ENCODE peak calls at places on chromosomes 12 and 14, in eight cellular contexts. One of them, this sample, is unnamed.

GRCh38 chr12:75289678-75290200 is 40.4 kb downstream of the CAPS2 start:
- DNase-seq in aorta: no peak
- DNase-seq in uterus: no peak
- DNase-seq in fibroblast of the aortic adventitia: peak; percentile 59
- DNase-seq in upper lobe of right lung: no peak
- DNase-seq in cardiac muscle cell: no peak
- DNase-seq in fibroblast of lung: peak; percentile 57
- DNase-seq in GM12865: no peak
- DNase-seq in this sample: peak; percentile 28

GRCh38 chr12:79000501-79000900 is 135.9 kb downstream of the SYT1 start:
- DNase-seq in upper lobe of right lung: no peak
- DNase-seq in fibroblast of the aortic adventitia: peak; percentile 48
- DNase-seq in cardiac muscle cell: no peak
- DNase-seq in GM12865: no peak
- DNase-seq in aorta: no peak
- DNase-seq in fibroblast of lung: peak; percentile 53
- DNase-seq in uterus: no peak
- DNase-seq in this sample: no peak

GRCh38 chr12:131379758-131380157 is 331.1 kb upstream of the SFSWAP start:
- DNase-seq in upper lobe of right lung: no peak
- DNase-seq in fibroblast of the aortic adventitia: no peak
- DNase-seq in uterus: no peak
- DNase-seq in aorta: no peak
- DNase-seq in GM12865: no peak
- DNase-seq in cardiac muscle cell: no peak
- DNase-seq in fibroblast of lung: no peak
- DNase-seq in this sample: no peak

GRCh38 chr14:76391981-76392690 is 16.2 kb downstream of the ESRRB start:
- DNase-seq in fibroblast of lung: no peak
- DNase-seq in upper lobe of right lung: no peak
- DNase-seq in aorta: no peak
- DNase-seq in GM12865: no peak
- DNase-seq in cardiac muscle cell: no peak
- DNase-seq in fibroblast of the aortic adventitia: no peak
- DNase-seq in uterus: no peak
- DNase-seq in this sample: no peak

GRCh38 chr12:25830456-25830855 is 128.0 kb upstream of the RASSF8 start:
- DNase-seq in cardiac muscle cell: no peak
- DNase-seq in fibroblast of the aortic adventitia: no peak
- DNase-seq in GM12865: no peak
- DNase-seq in aorta: no peak
- DNase-seq in upper lobe of right lung: no peak
- DNase-seq in uterus: no peak
- DNase-seq in fibroblast of lung: no peak
- DNase-seq in this sample: no peak

GRCh38 chr12:127278351-127278750 is 988.6 kb upstream of the TMEM132C start:
- DNase-seq in aorta: no peak
- DNase-seq in uterus: no peak
- DNase-seq in cardiac muscle cell: no peak
- DNase-seq in GM12865: no peak
- DNase-seq in fibroblast of lung: no peak
- DNase-seq in upper lobe of right lung: no peak
- DNase-seq in fibroblast of the aortic adventitia: no peak
- DNase-seq in this sample: no peak

GRCh38 chr14:103296007-103296406 is 38.0 kb upstream of the EIF5 start:
- DNase-seq in fibroblast of lung: peak; percentile 52
- DNase-seq in fibroblast of the aortic adventitia: peak; percentile 34
- DNase-seq in cardiac muscle cell: peak; percentile 62
- DNase-seq in upper lobe of right lung: no peak
- DNase-seq in aorta: no peak
- DNase-seq in uterus: no peak
- DNase-seq in GM12865: no peak
- DNase-seq in this sample: no peak

GRCh38 chr14:53613404-53614253 is 343.0 kb downstream of the BMP4 start:
- DNase-seq in GM12865: peak; percentile 96
- DNase-seq in upper lobe of right lung: no peak
- DNase-seq in cardiac muscle cell: no peak
- DNase-seq in aorta: no peak
- DNase-seq in uterus: no peak
- DNase-seq in fibroblast of lung: peak; percentile 67
- DNase-seq in fibroblast of the aortic adventitia: no peak
- DNase-seq in this sample: peak; percentile 75

GRCh38 chr12:19967486-19967885 is 400.9 kb upstream of the PDE3A start:
- DNase-seq in fibroblast of the aortic adventitia: peak; percentile 95
- DNase-seq in upper lobe of right lung: no peak
- DNase-seq in cardiac muscle cell: no peak
- DNase-seq in GM12865: peak; percentile 32
- DNase-seq in uterus: no peak
- DNase-seq in aorta: no peak
- DNase-seq in fibroblast of lung: peak; percentile 82
- DNase-seq in this sample: no peak

GRCh38 chr14:55115433-55115832 is 13.6 kb upstream of the LGALS3 start:
- DNase-seq in GM12865: no peak
- DNase-seq in fibroblast of the aortic adventitia: no peak
- DNase-seq in aorta: no peak
- DNase-seq in cardiac muscle cell: no peak
- DNase-seq in upper lobe of right lung: no peak
- DNase-seq in uterus: no peak
- DNase-seq in fibroblast of lung: no peak
- DNase-seq in this sample: no peak

GRCh38 chr14:31449971-31450610 is 7.2 kb downstream of the DTD2 start:
- DNase-seq in fibroblast of lung: peak; percentile 65
- DNase-seq in fibroblast of the aortic adventitia: peak; percentile 79
- DNase-seq in cardiac muscle cell: no peak
- DNase-seq in uterus: no peak
- DNase-seq in aorta: no peak
- DNase-seq in upper lobe of right lung: no peak
- DNase-seq in GM12865: peak; percentile 40
- DNase-seq in this sample: peak; percentile 39

GRCh38 chr12:95805864-95806669 is 15.5 kb upstream of the NTN4 start:
- DNase-seq in fibroblast of lung: peak; percentile 98
- DNase-seq in fibroblast of the aortic adventitia: peak; percentile 98
- DNase-seq in upper lobe of right lung: no peak
- DNase-seq in uterus: no peak
- DNase-seq in aorta: no peak
- DNase-seq in cardiac muscle cell: no peak
- DNase-seq in GM12865: no peak
- DNase-seq in this sample: peak; percentile 18

GRCh38 chr14:43407721-43408120 is 1099.4 kb downstream of the FSCB start:
- DNase-seq in GM12865: no peak
- DNase-seq in fibroblast of the aortic adventitia: no peak
- DNase-seq in upper lobe of right lung: no peak
- DNase-seq in uterus: no peak
- DNase-seq in aorta: no peak
- DNase-seq in cardiac muscle cell: no peak
- DNase-seq in fibroblast of lung: peak; percentile 56
- DNase-seq in this sample: no peak

GRCh38 chr12:20946732-20947131 is 136.2 kb downstream of the SLCO1B3 start:
- DNase-seq in cardiac muscle cell: peak; percentile 34
- DNase-seq in uterus: no peak
- DNase-seq in fibroblast of lung: no peak
- DNase-seq in aorta: no peak
- DNase-seq in GM12865: peak; percentile 59
- DNase-seq in upper lobe of right lung: no peak
- DNase-seq in fibroblast of the aortic adventitia: peak; percentile 12
- DNase-seq in this sample: peak; percentile 28

GRCh38 chr12:122984612-122985358 is 4.3 kb downstream of the ARL6IP4 start:
- DNase-seq in uterus: peak; percentile 45
- DNase-seq in fibroblast of lung: peak; percentile 47
- DNase-seq in fibroblast of the aortic adventitia: peak; percentile 22
- DNase-seq in aorta: peak; percentile 73
- DNase-seq in cardiac muscle cell: no peak
- DNase-seq in upper lobe of right lung: no peak
- DNase-seq in GM12865: no peak
- DNase-seq in this sample: no peak

GRCh38 chr14:20440882-20441281 is 4.9 kb upstream of the KLHL33 start:
- DNase-seq in fibroblast of the aortic adventitia: no peak
- DNase-seq in GM12865: no peak
- DNase-seq in uterus: no peak
- DNase-seq in cardiac muscle cell: no peak
- DNase-seq in upper lobe of right lung: no peak
- DNase-seq in aorta: no peak
- DNase-seq in fibroblast of lung: no peak
- DNase-seq in this sample: no peak

GRCh38 chr14:64736271-64737131 is 32.3 kb downstream of the PLEKHG3 start:
- DNase-seq in fibroblast of the aortic adventitia: no peak
- DNase-seq in fibroblast of lung: no peak
- DNase-seq in cardiac muscle cell: no peak
- DNase-seq in aorta: no peak
- DNase-seq in GM12865: no peak
- DNase-seq in uterus: no peak
- DNase-seq in upper lobe of right lung: peak; percentile 57
- DNase-seq in this sample: no peak

GRCh38 chr14:103066399-103066798 is 9.1 kb upstream of the CDC42BPB start:
- DNase-seq in fibroblast of lung: no peak
- DNase-seq in upper lobe of right lung: no peak
- DNase-seq in cardiac muscle cell: no peak
- DNase-seq in GM12865: no peak
- DNase-seq in fibroblast of the aortic adventitia: no peak
- DNase-seq in uterus: no peak
- DNase-seq in aorta: no peak
- DNase-seq in this sample: no peak

GRCh38 chr12:72271741-72272661 is at the start of gene TRHDE:
- DNase-seq in fibroblast of lung: peak; percentile 71
- DNase-seq in upper lobe of right lung: peak; percentile 79
- DNase-seq in GM12865: no peak
- DNase-seq in fibroblast of the aortic adventitia: peak; percentile 18
- DNase-seq in uterus: peak; percentile 48
- DNase-seq in aorta: peak; percentile 51
- DNase-seq in cardiac muscle cell: peak; percentile 63
- DNase-seq in this sample: no peak

GRCh38 chr14:104639889-104640548 is 35.4 kb upstream of the TMEM179 start:
- DNase-seq in uterus: no peak
- DNase-seq in fibroblast of lung: peak; percentile 41
- DNase-seq in aorta: no peak
- DNase-seq in fibroblast of the aortic adventitia: peak; percentile 40
- DNase-seq in cardiac muscle cell: peak; percentile 85
- DNase-seq in GM12865: peak; percentile 62
- DNase-seq in upper lobe of right lung: peak; percentile 78
- DNase-seq in this sample: no peak

GRCh38 chr12:535396-535795 is 75.7 kb downstream of the B4GALNT3 start:
- DNase-seq in aorta: no peak
- DNase-seq in upper lobe of right lung: no peak
- DNase-seq in fibroblast of lung: no peak
- DNase-seq in cardiac muscle cell: no peak
- DNase-seq in GM12865: no peak
- DNase-seq in uterus: no peak
- DNase-seq in fibroblast of the aortic adventitia: no peak
- DNase-seq in this sample: no peak

DNA sequence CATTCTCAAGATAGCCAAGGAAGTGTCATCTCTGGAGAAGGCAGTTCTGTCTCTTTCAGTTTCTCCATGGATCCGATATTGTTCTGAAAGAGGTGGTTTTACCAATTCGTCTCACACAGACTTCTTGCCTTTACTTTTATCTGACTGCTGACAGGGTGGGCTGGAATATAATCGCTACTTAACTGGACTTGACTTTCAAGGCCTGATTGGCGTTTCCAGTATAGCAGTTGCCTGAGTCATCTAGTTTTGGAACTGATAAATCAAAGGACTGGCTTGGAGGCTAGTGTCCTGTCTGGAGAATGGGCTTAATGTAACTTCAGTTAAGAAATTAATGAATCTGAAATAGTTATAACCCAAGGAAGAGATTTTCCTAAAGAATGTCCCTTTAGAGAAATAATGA is 21.6 kb downstream of the PRKCH start:
- DNase-seq in upper lobe of right lung: no peak
- DNase-seq in fibroblast of lung: no peak
- DNase-seq in GM12865: no peak
- DNase-seq in uterus: no peak
- DNase-seq in fibroblast of the aortic adventitia: no peak
- DNase-seq in cardiac muscle cell: no peak
- DNase-seq in aorta: no peak
- DNase-seq in this sample: no peak
- H3K4me3 ChIP-seq in upper lobe of right lung: no peak overlapping the region
- H3K4me3 ChIP-seq in fibroblast of lung: no peak overlapping the region
- H3K4me3 ChIP-seq in GM12865: no peak overlapping the region
- H3K4me3 ChIP-seq in uterus: no peak overlapping the region
- H3K4me3 ChIP-seq in fibroblast of the aortic adventitia: no peak overlapping the region
- H3K4me3 ChIP-seq in cardiac muscle cell: no peak overlapping the region
- H3K4me3 ChIP-seq in aorta: no peak overlapping the region
- H3K4me3 ChIP-seq in this sample: peak overlapping the region; percentile 16

GRCh38 chr14:56878766-56879165 is 68.5 kb upstream of the OTX2 start:
- DNase-seq in GM12865: no peak
- DNase-seq in fibroblast of lung: no peak
- DNase-seq in aorta: no peak
- DNase-seq in uterus: no peak
- DNase-seq in fibroblast of the aortic adventitia: no peak
- DNase-seq in cardiac muscle cell: no peak
- DNase-seq in upper lobe of right lung: no peak
- DNase-seq in this sample: no peak
- H3K4me3 ChIP-seq in GM12865: no peak overlapping the region
- H3K4me3 ChIP-seq in fibroblast of lung: no peak overlapping the region
- H3K4me3 ChIP-seq in aorta: no peak overlapping the region
- H3K4me3 ChIP-seq in uterus: no peak overlapping the region
- H3K4me3 ChIP-seq in fibroblast of the aortic adventitia: no peak overlapping the region
- H3K4me3 ChIP-seq in cardiac muscle cell: no peak overlapping the region
- H3K4me3 ChIP-seq in upper lobe of right lung: no peak overlapping the region
- H3K4me3 ChIP-seq in this sample: no peak overlapping the region

DNA sequence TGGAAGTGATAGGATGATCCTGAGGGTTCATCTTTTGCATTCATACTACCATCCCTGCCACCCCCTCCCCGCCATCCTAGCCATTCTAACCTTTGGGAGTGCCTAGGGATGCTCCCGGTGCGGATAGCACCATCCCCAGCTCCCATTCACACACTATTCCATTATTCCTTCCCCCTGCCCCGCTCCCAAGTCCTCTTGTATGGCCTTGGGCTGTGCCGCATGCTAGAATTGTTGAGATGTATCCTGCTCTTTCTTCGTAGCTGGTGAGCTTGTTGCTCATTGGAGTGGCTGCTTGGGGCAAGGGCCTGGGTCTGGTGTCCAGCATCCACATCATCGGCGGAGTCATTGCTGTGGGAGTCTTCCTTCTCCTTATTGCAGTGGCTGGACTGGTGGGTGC is 644 bp downstream of the TSPAN31 start:
- DNase-seq in uterus: no peak
- DNase-seq in GM12865: no peak
- DNase-seq in fibroblast of the aortic adventitia: no peak
- DNase-seq in fibroblast of lung: no peak
- DNase-seq in aorta: peak; percentile 49
- DNase-seq in cardiac muscle cell: no peak
- DNase-seq in upper lobe of right lung: no peak
- DNase-seq in this sample: no peak
- H3K4me3 ChIP-seq in uterus: peak overlapping the region; percentile 82
- H3K4me3 ChIP-seq in GM12865: peak overlapping the region; percentile 77
- H3K4me3 ChIP-seq in fibroblast of the aortic adventitia: peak overlapping the region; percentile 94
- H3K4me3 ChIP-seq in fibroblast of lung: peak overlapping the region; percentile 94
- H3K4me3 ChIP-seq in aorta: peak overlapping the region; percentile 52
- H3K4me3 ChIP-seq in cardiac muscle cell: peak overlapping the region; percentile 48
- H3K4me3 ChIP-seq in upper lobe of right lung: peak overlapping the region; percentile 75
- H3K4me3 ChIP-seq in this sample: no peak overlapping the region

DNA sequence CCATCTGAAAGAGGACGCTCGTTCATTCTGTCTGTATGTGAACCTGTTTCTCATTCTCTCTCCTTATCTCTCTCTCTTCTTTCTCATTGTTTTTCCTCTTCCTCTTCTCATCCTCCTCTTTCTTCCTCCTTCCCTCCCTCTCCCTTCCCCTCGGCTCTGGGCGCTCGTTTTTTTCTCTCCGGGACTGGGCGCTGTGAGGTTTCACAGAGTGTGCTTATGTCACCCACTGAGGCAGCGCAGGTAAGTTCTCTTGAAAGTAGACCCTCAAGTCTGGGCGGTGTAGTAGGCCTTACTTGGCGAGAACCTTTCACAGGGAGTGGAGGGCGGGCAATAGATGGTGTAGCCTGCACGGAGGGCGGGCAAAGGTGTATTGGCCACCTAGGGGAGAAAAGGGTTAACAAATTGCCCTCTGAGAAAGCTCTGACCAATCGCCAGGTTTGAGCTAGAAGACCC is 4.5 kb upstream of the SIX1 start:
- DNase-seq in uterus: no peak
- DNase-seq in aorta: no peak
- DNase-seq in GM12865: no peak
- DNase-seq in upper lobe of right lung: no peak
- DNase-seq in fibroblast of lung: no peak
- DNase-seq in cardiac muscle cell: no peak
- DNase-seq in fibroblast of the aortic adventitia: no peak
- DNase-seq in this sample: no peak
- H3K4me3 ChIP-seq in uterus: no peak overlapping the region
- H3K4me3 ChIP-seq in aorta: no peak overlapping the region
- H3K4me3 ChIP-seq in GM12865: no peak overlapping the region
- H3K4me3 ChIP-seq in upper lobe of right lung: no peak overlapping the region
- H3K4me3 ChIP-seq in fibroblast of lung: no peak overlapping the region
- H3K4me3 ChIP-seq in cardiac muscle cell: no peak overlapping the region
- H3K4me3 ChIP-seq in fibroblast of the aortic adventitia: no peak overlapping the region
- H3K4me3 ChIP-seq in this sample: no peak overlapping the region

This sample was measured in Jurkat, Clone E6-1.